ENCODE peak calls at places on chromosomes 4 and X, in five cellular contexts. S, G, K, N and Y are unnamed samples.

GRCh38 chrX:13669246-13669689 is 16.3 kb downstream of the TCEANC start:
- DNase-seq in S (peak; percentile 52), G (peak; percentile 96), K (peak; percentile 97), N (peak; percentile 99), Y (no peak)

GRCh38 chrX:118519411-118520205 is 24.0 kb downstream of the DOCK11 start:
- DNase-seq in S (no peak), G (peak; percentile 71), K (peak; percentile 31), N (peak; percentile 15), Y (no peak)

GRCh38 chr4:98780111-98780549 is 121.7 kb upstream of the TSPAN5 start:
- DNase-seq in S (no peak), G (peak; percentile 81), K (no peak), N (no peak), Y (no peak)

GRCh38 chr4:97507587-97508245 is 635.6 kb downstream of the STPG2 start:
- DNase-seq in S (no peak), G (peak; percentile 36), K (peak; percentile 55), N (peak; percentile 83), Y (no peak)

GRCh38 chr4:139584784-139585183 is 28.8 kb upstream of the SETD7 start:
- DNase-seq in S (no peak), G (peak; percentile 43), K (peak; percentile 38), N (no peak), Y (no peak)

GRCh38 chr4:125433453-125433852 is 118.7 kb downstream of the FAT4 start:
- DNase-seq in S (no peak), G (peak; percentile 93), K (no peak), N (no peak), Y (peak; percentile 62)

GRCh38 chr4:153520227-153520626 is 54.1 kb downstream of the TMEM131L start:
- DNase-seq in S (no peak), G (no peak), K (no peak), N (no peak), Y (no peak)

GRCh38 chr4:29046166-29046565 is 1674.0 kb upstream of the PCDH7 start:
- DNase-seq in S (no peak), G (peak; percentile 47), K (no peak), N (no peak), Y (no peak)

GRCh38 chrX:117838581-117839331 is 277.9 kb downstream of the KLHL13 start:
- DNase-seq in S (no peak), G (no peak), K (no peak), N (no peak), Y (no peak)

GRCh38 chr4:74632634-74633033 is 161.7 kb downstream of the BTC start:
- DNase-seq in S (no peak), G (peak; percentile 98), K (peak; percentile 93), N (peak; percentile 99), Y (peak; percentile 72)

GRCh38 chr4:76588268-76588667 is 153.2 kb downstream of the SHROOM3 start:
- DNase-seq in S (no peak), G (no peak), K (no peak), N (no peak), Y (no peak)

GRCh38 chr4:76591992-76592391 is 157.0 kb downstream of the SHROOM3 start:
- DNase-seq in S (no peak), G (no peak), K (no peak), N (no peak), Y (no peak)

GRCh38 chr4:76589872-76590846 is 155.1 kb downstream of the SHROOM3 start:
- DNase-seq in S (peak; percentile 52), G (peak; percentile 99), K (peak; percentile 65), N (peak; percentile 75), Y (no peak)

GRCh38 chr4:76590847-76591281 is 155.8 kb downstream of the SHROOM3 start:
- DNase-seq in S (no peak), G (peak; percentile 86), K (no peak), N (peak; percentile 73), Y (no peak)

GRCh38 chr4:76589402-76589801 is 154.4 kb downstream of the SHROOM3 start:
- DNase-seq in S (no peak), G (peak; percentile 88), K (peak; percentile 26), N (peak; percentile 38), Y (no peak)
- H3K27ac ChIP-seq in S (no peak overlapping the region), G (peak overlapping the region; percentile 63), K (peak overlapping the region; percentile 34), N (peak overlapping the region; percentile 99), Y (no peak overlapping the region)

DNA sequence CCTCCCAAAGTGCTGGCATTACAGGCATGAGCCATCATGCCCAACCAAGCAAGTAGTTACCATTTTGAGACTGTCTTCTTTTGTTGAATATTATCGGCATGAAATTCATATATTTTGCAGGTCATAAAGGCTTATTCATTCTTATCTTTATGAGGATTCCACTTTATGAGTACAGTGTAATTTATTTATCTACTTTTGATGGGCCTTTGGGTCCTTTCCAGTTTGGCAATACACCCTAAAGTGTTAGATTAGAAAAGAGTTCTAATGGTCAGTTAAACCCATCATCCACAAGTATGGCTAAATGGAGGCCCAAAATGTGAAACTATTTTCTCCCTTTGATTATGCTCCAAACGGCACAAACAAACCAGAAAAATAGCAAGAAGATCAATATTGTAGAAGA is 10.9 kb upstream of the ABCG2 start:
- DNase-seq in S (no peak), G (no peak), K (no peak), N (no peak), Y (no peak)
- H3K4me3 ChIP-seq in S (no peak overlapping the region), G (no peak overlapping the region), K (no peak overlapping the region), N (no peak overlapping the region), Y (no peak overlapping the region)

GRCh38 chr4:71584654-71585053 is 199.2 kb downstream of the GC start:
- DNase-seq in S (no peak), G (peak; percentile 8), K (no peak), N (no peak), Y (no peak)
- H3K9ac ChIP-seq in S (no peak overlapping the region), G (no peak overlapping the region), K (no peak overlapping the region), N (no peak overlapping the region), Y (no peak overlapping the region)

GRCh38 chr4:168884251-168885124 is 125.6 kb downstream of the CBR4 start:
- DNase-seq in S (no peak), G (no peak), K (no peak), N (no peak), Y (no peak)
- H3K27ac ChIP-seq in S (no peak overlapping the region), G (peak overlapping the region; percentile 19), K (no peak overlapping the region), N (no peak overlapping the region), Y (no peak overlapping the region)

DNA sequence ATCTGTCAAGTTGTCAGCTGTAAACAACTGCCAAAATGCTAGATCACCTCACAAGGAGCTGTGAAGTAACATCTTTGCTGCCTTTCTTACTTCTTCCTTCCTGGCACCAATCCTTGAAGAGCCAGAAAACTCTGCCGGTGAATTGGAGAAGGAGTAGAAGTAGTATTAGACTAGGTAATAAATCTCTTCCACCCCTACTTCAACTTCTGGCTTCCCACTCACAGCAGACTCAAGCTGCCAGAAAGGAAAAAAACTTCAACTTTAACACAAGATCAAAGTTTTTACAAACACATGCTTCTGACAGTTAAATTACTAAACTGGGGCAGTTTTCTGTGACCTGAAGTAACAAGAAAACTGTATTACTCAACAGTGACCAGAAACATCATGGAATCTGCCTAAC is 164.7 kb upstream of the SLC7A11 start:
- DNase-seq in S (no peak), G (peak; percentile 32), K (no peak), N (peak; percentile 4), Y (no peak)
- H3K4me3 ChIP-seq in S (no peak overlapping the region), G (no peak overlapping the region), K (no peak overlapping the region), N (no peak overlapping the region), Y (no peak overlapping the region)

GRCh38 chr4:56505269-56506109 is at the start of gene ARL9:
- DNase-seq in S (no peak), G (peak; percentile 63), K (peak; percentile 49), N (peak; percentile 45), Y (no peak)
- H3K9ac ChIP-seq in S (no peak within 1 kb of the TSS), G (peak within 1 kb of the TSS; percentile 65), K (peak within 1 kb of the TSS; percentile 30), N (peak within 1 kb of the TSS; percentile 30), Y (no peak within 1 kb of the TSS)

DNA sequence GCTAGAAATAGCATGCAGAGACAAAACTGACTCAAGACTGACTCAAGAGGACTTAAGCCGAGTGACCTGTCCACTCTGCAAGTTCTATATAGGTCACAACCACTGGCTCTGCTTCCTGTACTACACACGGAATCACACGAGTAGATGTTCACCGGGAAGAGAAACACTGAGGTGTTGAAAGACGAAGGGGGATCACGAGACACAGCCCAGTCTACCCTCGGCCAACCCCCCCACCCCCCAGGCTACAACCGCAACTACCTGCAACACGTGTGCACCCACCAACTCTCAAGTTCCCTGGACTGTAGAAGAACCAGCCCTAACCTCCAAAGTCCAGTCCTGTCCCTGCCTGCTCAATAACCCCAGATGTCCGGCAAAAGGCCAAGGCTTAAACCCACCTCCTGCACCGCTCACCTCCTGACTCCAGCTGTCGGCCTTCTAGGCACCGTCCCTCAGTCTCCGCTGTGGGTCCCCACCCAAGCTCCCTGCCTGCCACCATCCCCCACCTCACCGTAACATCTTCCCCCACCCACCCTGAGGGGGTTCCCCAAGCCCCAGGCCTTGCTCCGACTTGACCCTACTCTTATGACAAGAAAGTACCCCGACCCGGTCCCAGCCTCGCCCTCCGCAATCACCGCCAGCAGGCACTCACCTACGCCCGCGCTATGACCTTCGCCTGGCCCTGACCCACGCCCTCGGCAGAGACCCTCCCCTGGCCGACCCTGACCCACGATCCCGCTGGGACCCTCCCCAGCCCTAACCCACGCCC is 739 bp downstream of the GAK start:
- DNase-seq in S (peak; percentile 9), G (peak; percentile 41), K (no peak), N (peak; percentile 38), Y (no peak)
- H3K27ac ChIP-seq in S (peak overlapping the region; percentile 84), G (peak overlapping the region; percentile 98), K (peak overlapping the region; percentile 57), N (peak overlapping the region; percentile 63), Y (no peak overlapping the region)

GRCh38 chr4:168848112-168848511 is 161.9 kb downstream of the CBR4 start:
- DNase-seq in S (peak; percentile 3), G (peak; percentile 38), K (no peak), N (peak; percentile 47), Y (no peak)
- H3K4me3 ChIP-seq in S (no peak overlapping the region), G (peak overlapping the region; percentile 40), K (no peak overlapping the region), N (peak overlapping the region; percentile 41), Y (peak overlapping the region; percentile 70)

GRCh38 chrX:18151661-18152060 is 69.0 kb downstream of the BEND2 start:
- DNase-seq in S (no peak), G (no peak), K (no peak), N (no peak), Y (no peak)

GRCh38 chrX:18151157-18151556 is 69.5 kb downstream of the BEND2 start:
- DNase-seq in S (no peak), G (no peak), K (no peak), N (no peak), Y (no peak)

GRCh38 chrX:18149454-18149853 is 71.2 kb downstream of the BEND2 start:
- DNase-seq in S (peak; percentile 3), G (no peak), K (peak; percentile 39), N (no peak), Y (no peak)

GRCh38 chrX:18146009-18146408 is 74.7 kb downstream of the BEND2 start:
- DNase-seq in S (no peak), G (no peak), K (no peak), N (no peak), Y (no peak)

DNA sequence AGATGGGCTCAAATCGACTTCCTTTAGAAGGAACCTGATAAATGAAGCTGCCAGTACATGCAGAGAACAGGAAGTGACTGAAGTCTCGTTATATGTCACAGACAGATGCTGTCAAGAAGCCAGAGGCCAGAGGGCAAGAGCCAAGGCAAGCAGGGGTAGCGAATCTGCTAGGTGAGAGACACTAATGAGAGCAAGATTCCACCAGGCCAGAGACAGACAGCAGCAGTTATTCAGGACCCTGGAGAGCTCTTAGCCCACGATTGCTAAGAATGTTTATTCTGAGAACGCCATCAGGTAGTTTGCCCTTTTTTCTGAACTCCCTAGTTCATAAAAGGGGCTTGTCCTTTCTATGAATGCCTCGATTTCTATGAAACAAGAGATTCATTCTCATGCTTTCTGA is 73.7 kb downstream of the BEND2 start:
- DNase-seq in S (peak; percentile 1), G (peak; percentile 5), K (peak; percentile 53), N (no peak), Y (no peak)
- H3K9ac ChIP-seq in S (no peak overlapping the region), G (no peak overlapping the region), K (no peak overlapping the region), N (no peak overlapping the region), Y (no peak overlapping the region)

GRCh38 chr4:26322349-26322748 is 1.5 kb downstream of the RBPJ start:
- DNase-seq in S (no peak), G (no peak), K (no peak), N (no peak), Y (no peak)
- H3K27ac ChIP-seq in S (no peak overlapping the region), G (peak overlapping the region; percentile 92), K (no peak overlapping the region), N (peak overlapping the region; percentile 74), Y (no peak overlapping the region)